ENCODE peak calls at places on chromosomes 11 and 22, in ten cellular contexts. B is GM12891; M is iPS DF 6.9; F is LoVo; I is AML-193; Q is activated CD8-positive, alpha-beta memory T cell treated with anti-CD3 and anti-CD28 coated beads, Interleukin-2, amount 50 U/mL, for 48 hours; O is cerebellar cortex; R is cardiac muscle cell; A is COR-L47; E is stimulated activated CD4-positive, alpha-beta T cell treated with anti-CD3 and anti-CD28 coated beads, Interleukin-15, amount 100 ng/mL, for 1 hour. G is an unnamed sample.
A peak's percentile ranks its signal among the peaks of the same experiment; 100 is the strongest.

GRCh38 chr11:13596601-13597000 is 71.9 kb upstream of the FAR1 start:
- DNase-seq in B (no peak), M (no peak), F (no peak), I (no peak), Q (no peak), O (peak; percentile 97), R (no peak), A (no peak), E (no peak), G (no peak)

GRCh38 chr11:88363566-88364169 is 26.1 kb upstream of the CTSC start:
- DNase-seq in B (no peak), M (no peak), F (no peak), I (peak; percentile 85), Q (no peak), O (no peak), R (no peak), A (no peak), E (no peak), G (no peak)

GRCh38 chr22:36048911-36049677 is 20.5 kb upstream of the RBFOX2 start:
- DNase-seq in B (no peak), M (no peak), F (no peak), I (no peak), Q (no peak), O (no peak), R (no peak), A (no peak), E (no peak), G (peak; percentile 15)

GRCh38 chr11:9760180-9760550 is 96.3 kb downstream of the SWAP70 start:
- DNase-seq in B (no peak), M (no peak), F (no peak), I (no peak), Q (no peak), O (peak; percentile 76), R (no peak), A (no peak), E (no peak), G (no peak)

GRCh38 chr11:60777572-60777971 is 7.6 kb upstream of the MS4A10 start:
- DNase-seq in B (no peak), M (no peak), F (peak; percentile 32), I (no peak), Q (no peak), O (no peak), R (no peak), A (no peak), E (no peak), G (no peak)

GRCh38 chr11:7252683-7253213 is 1.0 kb downstream of the SYT9 start:
- DNase-seq in B (no peak), M (no peak), F (no peak), I (no peak), Q (no peak), O (no peak), R (peak; percentile 13), A (no peak), E (no peak), G (no peak)

GRCh38 chr22:31342389-31343125 is 3.6 kb downstream of the PATZ1 start:
- DNase-seq in B (no peak), M (no peak), F (no peak), I (no peak), Q (no peak), O (no peak), R (no peak), A (no peak), E (no peak), G (peak; percentile 66)

GRCh38 chr11:47425611-47426010 is 628 bp downstream of the PSMC3 start:
- DNase-seq in B (no peak), M (no peak), F (no peak), I (no peak), Q (peak; percentile 61), O (no peak), R (no peak), A (no peak), E (no peak), G (peak; percentile 21)

GRCh38 chr11:71156301-71156700 is 96.1 kb downstream of the SHANK2 start:
- DNase-seq in B (no peak), M (no peak), F (no peak), I (no peak), Q (no peak), O (no peak), R (no peak), A (no peak), E (no peak), G (no peak)

GRCh38 chr11:19922689-19923035 is 210.0 kb downstream of the NAV2 start:
- DNase-seq in B (no peak), M (no peak), F (no peak), I (no peak), Q (no peak), O (no peak), R (no peak), A (no peak), E (no peak), G (no peak)

GRCh38 chr11:2202071-2202899 is 30.7 kb upstream of the TH start:
- DNase-seq in B (no peak), M (no peak), F (peak; percentile 11), I (no peak), Q (no peak), O (no peak), R (no peak), A (no peak), E (no peak), G (peak; percentile 92)

GRCh38 chr11:68036717-68037239 is 2.0 kb upstream of the TCIRG1 start:
- DNase-seq in B (no peak), M (no peak), F (no peak), I (peak; percentile 82), Q (no peak), O (no peak), R (no peak), A (no peak), E (no peak), G (no peak)

GRCh38 chr22:43481528-43482309 is 69.9 kb downstream of the MPPED1 start:
- DNase-seq in B (peak; percentile 48), M (no peak), F (no peak), I (peak; percentile 54), Q (no peak), O (peak; percentile 8), R (peak; percentile 10), A (no peak), E (no peak), G (peak; percentile 15)

GRCh38 chr11:64660706-64661105 is 62.3 kb downstream of the NRXN2 start:
- DNase-seq in B (no peak), M (no peak), F (no peak), I (no peak), Q (no peak), O (no peak), R (no peak), A (no peak), E (no peak), G (no peak)

GRCh38 chr11:5369793-5370192 is 13.8 kb upstream of the OR51M1 start:
- DNase-seq in B (no peak), M (no peak), F (no peak), I (no peak), Q (no peak), O (peak; percentile 73), R (peak; percentile 14), A (no peak), E (no peak), G (peak; percentile 25)

GRCh38 chr11:27161071-27161470 is 120.5 kb downstream of the BBOX1 start:
- DNase-seq in B (no peak), M (no peak), F (no peak), I (no peak), Q (no peak), O (no peak), R (no peak), A (no peak), E (no peak), G (no peak)

GRCh38 chr11:117059611-117060010 is 38.6 kb downstream of the SIK3 start:
- DNase-seq in B (no peak), M (no peak), F (no peak), I (no peak), Q (no peak), O (no peak), R (no peak), A (no peak), E (no peak), G (no peak)

GRCh38 chr22:39546889-39547586 is 14.5 kb upstream of the RPS19BP1 start:
- DNase-seq in B (no peak), M (no peak), F (no peak), I (no peak), Q (no peak), O (peak; percentile 86), R (no peak), A (peak; percentile 41), E (no peak), G (no peak)

GRCh38 chr22:48858121-48858520 is 969.6 kb downstream of the BRD1 start:
- DNase-seq in B (no peak), M (no peak), F (no peak), I (no peak), Q (no peak), O (no peak), R (no peak), A (no peak), E (no peak), G (no peak)

GRCh38 chr11:118535261-118535660 is 4.3 kb downstream of the TMEM25 start:
- DNase-seq in B (no peak), M (no peak), F (no peak), I (no peak), Q (no peak), O (no peak), R (no peak), A (no peak), E (no peak), G (no peak)

GRCh38 chr11:70203749-70204465 is 811 bp downstream of the FADD start:
- DNase-seq in B (peak; percentile 49), M (no peak), F (peak; percentile 85), I (peak; percentile 66), Q (peak; percentile 88), O (no peak), R (peak; percentile 42), A (peak; percentile 20), E (peak; percentile 62), G (peak; percentile 54)

G was measured in ELF-1.